ENCODE peak calls at places on chromosomes 13 and 19, in four cellular contexts. Z, X, C and U are unnamed samples.

GRCh38 chr13:80084086-80084676 is 256.7 kb downstream of the SPRY2 start:
- DNase-seq in Z (no peak), X (peak), C (no peak), U (no peak)

GRCh38 chr19:36997152-36997842 is 80.9 kb upstream of the ZNF420 start:
- DNase-seq in Z (no peak), X (no peak), C (no peak), U (no peak)

GRCh38 chr13:40539954-40540706 is 126.3 kb downstream of the FOXO1 start:
- DNase-seq in Z (no peak), X (peak), C (no peak), U (no peak)

GRCh38 chr13:69556540-69557196 is 551.0 kb upstream of the ATXN8OS start:
- DNase-seq in Z (no peak), X (no peak), C (no peak), U (no peak)

GRCh38 chr19:40542197-40542859 is 34.3 kb upstream of the SHKBP1 start:
- DNase-seq in Z (no peak), X (peak), C (no peak), U (no peak)

GRCh38 chr13:62320129-62320724 is 904.6 kb upstream of the PCDH20 start:
- DNase-seq in Z (no peak), X (no peak), C (no peak), U (peak)

GRCh38 chr19:5035105-5035761 is 66.3 kb downstream of the KDM4B start:
- DNase-seq in Z (no peak), X (no peak), C (no peak), U (no peak)

GRCh38 chr19:43078311-43078710 is 4.2 kb downstream of the PSG2 start:
- DNase-seq in Z (no peak), X (no peak), C (no peak), U (no peak)

GRCh38 chr19:44886141-44886540 is 4.9 kb upstream of the TOMM40 start:
- DNase-seq in Z (no peak), X (no peak), C (no peak), U (no peak)

GRCh38 chr13:39577203-39577602 is 25.8 kb downstream of the LHFPL6 start:
- DNase-seq in Z (no peak), X (no peak), C (no peak), U (no peak)

GRCh38 chr13:107239213-107239612 is 671.3 kb upstream of the ARGLU1 start:
- DNase-seq in Z (no peak), X (no peak), C (no peak), U (no peak)

GRCh38 chr13:69198706-69199105 is 908.9 kb upstream of the ATXN8OS start:
- DNase-seq in Z (no peak), X (no peak), C (no peak), U (no peak)

GRCh38 chr19:40398417-40399056 is 8.6 kb upstream of the HIPK4 start:
- DNase-seq in Z (peak), X (no peak), C (peak), U (no peak)

GRCh38 chr13:51453308-51453958 is 597 bp upstream of the INTS6 start:
- DNase-seq in Z (peak), X (no peak), C (peak), U (no peak)

GRCh38 chr13:97141564-97142005 is 80.5 kb upstream of the MBNL2 start:
- DNase-seq in Z (no peak), X (peak), C (no peak), U (peak)

GRCh38 chr13:96984061-96984508 is 10.2 kb downstream of the OXGR1 start:
- DNase-seq in Z (no peak), X (no peak), C (no peak), U (no peak)